ENCODE peak calls at places on chromosome 9, in seven cellular contexts. I is WERI-Rb-1, L is coronary artery, T is left lung, X is endodermal cell, W is heart right ventricle, C is fibroblast of mammary gland. D is an unnamed sample.

GRCh38 chr9:116100711-116101111 is 52.9 kb upstream of the PAPPA start:
- DNase-seq in C (peak; percentile 86), T (no peak), L (no peak), I (no peak), W (no peak), X (no peak), D (no peak)

GRCh38 chr9:87889065-87889881 is 6.6 kb downstream of the SPATA31E1 start:
- DNase-seq in X (peak; percentile 38), C (no peak), L (no peak), T (no peak), I (no peak), W (no peak), D (no peak)

GRCh38 chr9:71929223-71929622 is 17.8 kb downstream of the C9orf85 start:
- DNase-seq in W (no peak), L (no peak), C (peak; percentile 85), T (no peak), I (no peak), X (no peak), D (no peak)

GRCh38 chr9:6997330-6997729 is 239.6 kb downstream of the KDM4C start:
- DNase-seq in L (no peak), W (no peak), X (no peak), C (no peak), T (no peak), I (no peak), D (no peak)

GRCh38 chr9:93843396-93843795 is 111.8 kb downstream of the BARX1 start:
- DNase-seq in W (no peak), I (no peak), L (no peak), C (no peak), T (no peak), X (no peak), D (no peak)

GRCh38 chr9:126915281-126915816 is 767 bp downstream of the RALGPS1 start:
- DNase-seq in L (no peak), C (no peak), X (peak; percentile 95), T (peak; percentile 76), W (no peak), I (peak; percentile 71), D (no peak)

GRCh38 chr9:98180996-98181395 is 11.4 kb downstream of the CORO2A start:
- DNase-seq in X (no peak), L (no peak), T (no peak), W (no peak), C (no peak), I (no peak), D (no peak)

GRCh38 chr9:70043689-70044449 is at the start of gene MAMDC2:
- DNase-seq in C (peak; percentile 17), X (peak; percentile 86), W (peak; percentile 59), L (peak; percentile 78), T (peak; percentile 51), I (no peak), D (peak; percentile 49)

GRCh38 chr9:131330814-131331600 is 41.5 kb downstream of the PLPP7 start:
- DNase-seq in I (peak; percentile 78), L (no peak), C (no peak), X (peak; percentile 98), T (no peak), W (peak; percentile 60), D (no peak)

DNA sequence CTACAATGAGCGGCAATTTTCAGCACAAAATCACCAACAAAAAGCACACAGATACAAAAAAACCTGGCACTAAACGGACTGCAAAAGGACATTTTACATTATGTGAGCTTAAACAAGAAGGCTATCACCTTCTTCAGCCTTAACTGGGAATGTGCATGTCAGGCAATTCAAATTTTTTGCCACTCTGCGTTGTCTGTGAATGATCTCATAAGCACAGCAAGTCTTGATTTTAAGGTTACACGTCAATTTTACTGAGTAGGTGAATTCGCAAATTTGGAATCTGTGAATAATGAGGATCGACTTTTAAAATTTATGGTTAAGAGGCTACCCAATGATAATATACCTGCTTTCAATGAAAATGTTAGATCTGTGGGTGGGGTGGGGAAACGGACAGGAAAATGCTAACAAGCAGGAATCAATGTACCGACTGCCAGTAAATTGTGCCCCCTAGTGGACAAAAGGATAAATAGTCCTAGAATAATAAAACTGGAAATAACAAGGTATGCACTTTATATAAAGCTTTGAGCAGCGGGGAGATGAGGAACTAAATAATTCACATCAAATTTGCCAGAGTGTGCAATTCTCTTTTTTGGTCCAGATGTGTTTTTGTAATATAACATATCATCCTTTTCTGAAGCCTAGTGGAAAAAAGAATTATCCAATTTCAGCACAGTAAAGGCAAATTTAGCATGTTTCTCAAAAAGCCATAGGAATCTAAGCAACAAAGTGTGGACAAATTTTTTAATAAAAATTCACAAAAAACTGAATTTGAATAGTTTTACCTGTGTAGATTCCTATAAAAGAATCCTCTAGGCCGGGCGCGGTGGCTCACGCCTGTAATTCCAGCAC is 20.5 kb downstream of the EQTN start:
- DNase-seq in W (peak; percentile 16), T (no peak), I (peak; percentile 18), L (no peak), C (peak; percentile 67), X (no peak), D (peak; percentile 78)
- H3K4me3 ChIP-seq in W (peak overlapping the region; percentile 26), T (no peak overlapping the region), I (no peak overlapping the region), L (peak overlapping the region; percentile 48), C (no peak overlapping the region), X (no peak overlapping the region), D (no peak overlapping the region)

GRCh38 chr9:117412841-117413240 is 2.0 kb downstream of the ASTN2 start:
- DNase-seq in C (no peak), T (no peak), W (no peak), L (no peak), X (peak; percentile 60), I (no peak), D (no peak)

GRCh38 chr9:117412006-117412715 is 2.7 kb downstream of the ASTN2 start:
- DNase-seq in I (peak; percentile 82), L (no peak), X (peak; percentile 71), W (no peak), T (no peak), C (no peak), D (no peak)

GRCh38 chr9:117413346-117414219 is 1.3 kb downstream of the ASTN2 start:
- DNase-seq in L (no peak), X (peak; percentile 87), C (peak; percentile 1), T (no peak), W (no peak), I (peak; percentile 83), D (no peak)

GRCh38 chr9:117409321-117409720 is 5.5 kb downstream of the ASTN2 start:
- DNase-seq in W (no peak), T (no peak), I (no peak), L (no peak), C (no peak), X (peak; percentile 54), D (no peak)

GRCh38 chr9:117411547-117411946 is 3.3 kb downstream of the ASTN2 start:
- DNase-seq in T (no peak), X (peak; percentile 91), L (no peak), I (peak; percentile 86), C (peak; percentile 19), W (peak; percentile 28), D (no peak)
- TF ChIP-seq CTCF in T (peak; percentile 36), X (peak; percentile 98), L (peak; percentile 23), I (peak; percentile 97), C (peak; percentile 60), W (peak; percentile 63), D (peak; percentile 59)

GRCh38 chr9:88992556-88992955 is 1.3 kb downstream of the S1PR3 start:
- DNase-seq in L (peak; percentile 72), W (no peak), X (peak; percentile 30), T (no peak), I (no peak), C (peak; percentile 54), D (no peak)

GRCh38 chr9:88993871-88994819 is 2.9 kb downstream of the S1PR3 start:
- DNase-seq in C (no peak), T (no peak), L (peak; percentile 76), X (peak; percentile 44), I (no peak), W (no peak), D (no peak)

GRCh38 chr9:88994820-88995180 is 3.5 kb downstream of the S1PR3 start:
- DNase-seq in C (peak; percentile 72), I (no peak), L (no peak), T (no peak), W (no peak), X (no peak), D (no peak)

GRCh38 chr9:88995205-88995604 is 3.9 kb downstream of the S1PR3 start:
- DNase-seq in X (no peak), I (no peak), W (no peak), L (peak; percentile 49), T (no peak), C (peak; percentile 43), D (no peak)

DNA sequence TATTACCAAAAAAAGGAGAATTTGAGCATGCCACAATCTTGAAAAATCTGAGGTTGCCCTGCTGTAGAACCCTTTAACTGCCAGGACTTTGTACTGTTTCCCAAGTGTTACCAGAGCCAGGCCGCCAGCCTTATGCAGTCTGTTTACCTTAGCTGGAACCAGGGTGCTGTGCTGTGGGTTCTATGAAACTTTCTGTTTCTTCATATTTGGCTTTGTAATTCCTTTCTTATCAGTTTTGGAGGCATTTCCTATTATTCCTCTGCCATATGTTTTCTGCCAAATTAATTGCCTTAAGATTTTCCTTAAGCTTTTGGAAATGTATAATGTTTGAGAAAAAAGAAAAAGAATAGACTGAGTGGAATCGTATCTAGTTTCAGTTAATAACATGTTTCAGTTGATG is 2.1 kb downstream of the S1PR3 start:
- DNase-seq in X (peak; percentile 22), W (no peak), L (peak; percentile 50), T (no peak), I (no peak), C (no peak), D (no peak)
- H3K4me3 ChIP-seq in X (peak overlapping the region; percentile 97), W (peak overlapping the region; percentile 75), L (peak overlapping the region; percentile 99), T (peak overlapping the region; percentile 64), I (no peak overlapping the region), C (peak overlapping the region; percentile 97), D (peak overlapping the region; percentile 65)

GRCh38 chr9:92483896-92484545 is 1.7 kb upstream of the ASPN start:
- DNase-seq in I (no peak), X (no peak), L (no peak), C (no peak), T (no peak), W (no peak), D (peak; percentile 31)

GRCh38 chr9:92484563-92484962 is 2.3 kb upstream of the ASPN start:
- DNase-seq in X (no peak), L (no peak), I (no peak), W (no peak), C (no peak), T (no peak), D (no peak)

GRCh38 chr9:92489209-92489608 is 6.9 kb upstream of the ASPN start:
- DNase-seq in X (no peak), I (no peak), C (peak; percentile 54), T (no peak), W (no peak), L (no peak), D (peak; percentile 55)

GRCh38 chr9:92482336-92482735 is at the start of gene ASPN:
- DNase-seq in C (peak; percentile 83), L (no peak), I (no peak), X (no peak), W (peak; percentile 26), T (no peak), D (peak; percentile 58)

GRCh38 chr9:92486371-92486770 is 4.1 kb upstream of the ASPN start:
- DNase-seq in T (no peak), I (no peak), L (no peak), C (no peak), W (no peak), X (no peak), D (no peak)
- TF ChIP-seq CTCF in T (no peak), I (no peak), L (no peak), C (no peak), W (no peak), X (no peak), D (no peak)